ENCODE peak calls at places on chromosomes 4 and X, in four cellular contexts. C is endothelial cell of umbilical vein, Z is HCT116, M is tibial nerve. S is an unnamed sample.

GRCh38 chrX:8743126-8743732 is 11.3 kb upstream of the ANOS1 start:
- DNase-seq in M (peak; percentile 46), C (peak; percentile 26), Z (no peak), S (peak; percentile 74)

GRCh38 chr4:38382492-38382891 is 281.5 kb upstream of the KLF3 start:
- DNase-seq in C (no peak), Z (no peak), M (no peak), S (no peak)

GRCh38 chrX:104419211-104419610 is 146.8 kb upstream of the IL1RAPL2 start:
- DNase-seq in M (no peak), C (no peak), Z (no peak), S (no peak)

GRCh38 chrX:38654302-38654701 is 93.0 kb downstream of the TSPAN7 start:
- DNase-seq in M (peak; percentile 14), Z (peak; percentile 7), C (peak; percentile 43), S (peak; percentile 19)

GRCh38 chr4:83267121-83267834 is 17.3 kb downstream of the COQ2 start:
- DNase-seq in Z (no peak), M (peak; percentile 43), C (peak; percentile 36), S (no peak)

GRCh38 chr4:54100607-54101189 is 735 bp downstream of the GSX2 start:
- DNase-seq in M (no peak), Z (no peak), C (no peak), S (no peak)

GRCh38 chrX:100410083-100410590 is at the start of gene PCDH19:
- DNase-seq in Z (no peak), C (peak; percentile 54), M (peak; percentile 27), S (peak; percentile 77)

GRCh38 chrX:32877592-32877991 is 333.8 kb downstream of the DMD start:
- DNase-seq in M (no peak), C (no peak), Z (no peak), S (no peak)

GRCh38 chr4:177118596-177118995 is 191.1 kb upstream of the NEIL3 start:
- DNase-seq in C (no peak), M (peak; percentile 61), Z (no peak), S (peak; percentile 52)

GRCh38 chr4:38046735-38047487 is 86.7 kb downstream of the PTTG2 start:
- DNase-seq in C (no peak), Z (no peak), M (no peak), S (no peak)

GRCh38 chr4:83138979-83139378 is 24.4 kb upstream of the PLAC8 start:
- DNase-seq in M (no peak), C (no peak), Z (no peak), S (no peak)

GRCh38 chrX:107775000-107775733 is 420 bp downstream of the TSC22D3 start:
- DNase-seq in C (no peak), Z (no peak), M (no peak), S (no peak)
- TF ChIP-seq POLR2A in C (no peak), Z (no peak), M (no peak), S (no peak)

GRCh38 chrX:49165901-49166881 is 3.6 kb downstream of the MAGIX start:
- DNase-seq in Z (peak; percentile 85), C (peak; percentile 66), M (peak; percentile 48), S (peak; percentile 75)

GRCh38 chrX:49160908-49161307 is 1.6 kb upstream of the MAGIX start:
- DNase-seq in M (no peak), Z (no peak), C (no peak), S (peak; percentile 61)

GRCh38 chrX:49164589-49165360 is 2.2 kb downstream of the MAGIX start:
- DNase-seq in Z (no peak), C (no peak), M (no peak), S (no peak)

GRCh38 chrX:49163555-49164419 is 1.2 kb downstream of the MAGIX start:
- DNase-seq in M (peak; percentile 90), Z (peak; percentile 63), C (peak; percentile 80), S (peak; percentile 88)

DNA sequence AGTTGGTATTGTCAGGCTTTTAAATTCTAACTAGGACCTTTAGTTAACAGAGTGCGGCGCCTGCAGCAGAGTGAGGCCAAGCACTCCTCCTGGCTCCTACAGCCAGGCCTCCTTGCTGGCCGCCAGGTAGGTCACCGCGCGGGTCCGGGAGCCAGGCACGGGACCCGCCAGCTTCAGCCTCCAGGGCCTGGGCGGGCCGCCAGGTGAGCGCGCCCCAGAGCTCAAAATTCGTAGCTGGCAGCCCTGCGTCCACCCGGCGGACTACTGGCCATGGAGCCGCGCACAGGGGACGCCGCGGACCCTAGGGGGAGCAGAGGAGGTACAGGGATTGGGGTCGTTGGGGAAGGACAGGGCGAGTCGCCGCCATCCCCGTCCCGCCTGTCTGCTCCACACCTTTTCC is at the start of gene MAGIX:
- DNase-seq in Z (no peak), C (no peak), M (no peak), S (no peak)
- TF ChIP-seq CTCF in Z (no peak), C (no peak), M (no peak), S (no peak)

GRCh38 chrX:105658136-105658535 is 164.2 kb upstream of the NRK start:
- DNase-seq in C (no peak), M (no peak), Z (no peak), S (no peak)
- TF ChIP-seq POLR2A in C (no peak), M (no peak), Z (no peak), S (no peak)

DNA sequence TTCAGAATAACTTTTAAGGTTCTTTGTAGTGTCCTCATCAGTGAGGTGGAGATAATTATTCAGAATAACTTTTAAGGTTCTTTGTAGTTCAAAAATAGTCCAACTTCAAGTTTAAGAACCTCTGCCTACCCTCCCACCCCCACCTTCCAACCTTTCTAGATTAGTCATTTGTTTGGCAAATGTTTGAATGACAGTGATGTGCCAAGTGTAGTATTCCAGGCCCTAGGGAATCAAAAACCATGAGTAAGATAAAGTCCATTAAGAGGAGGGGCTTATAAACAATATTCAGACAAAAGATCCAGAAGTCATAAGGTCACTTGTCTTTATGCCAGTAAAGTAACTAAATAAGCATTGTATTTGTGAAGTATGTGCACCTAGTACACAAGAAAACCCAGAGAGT is 51.3 kb downstream of the DCUN1D4 start:
- DNase-seq in Z (no peak), M (no peak), C (peak; percentile 50), S (no peak)
- TF ChIP-seq CTCF in Z (no peak), M (no peak), C (no peak), S (no peak)

DNA sequence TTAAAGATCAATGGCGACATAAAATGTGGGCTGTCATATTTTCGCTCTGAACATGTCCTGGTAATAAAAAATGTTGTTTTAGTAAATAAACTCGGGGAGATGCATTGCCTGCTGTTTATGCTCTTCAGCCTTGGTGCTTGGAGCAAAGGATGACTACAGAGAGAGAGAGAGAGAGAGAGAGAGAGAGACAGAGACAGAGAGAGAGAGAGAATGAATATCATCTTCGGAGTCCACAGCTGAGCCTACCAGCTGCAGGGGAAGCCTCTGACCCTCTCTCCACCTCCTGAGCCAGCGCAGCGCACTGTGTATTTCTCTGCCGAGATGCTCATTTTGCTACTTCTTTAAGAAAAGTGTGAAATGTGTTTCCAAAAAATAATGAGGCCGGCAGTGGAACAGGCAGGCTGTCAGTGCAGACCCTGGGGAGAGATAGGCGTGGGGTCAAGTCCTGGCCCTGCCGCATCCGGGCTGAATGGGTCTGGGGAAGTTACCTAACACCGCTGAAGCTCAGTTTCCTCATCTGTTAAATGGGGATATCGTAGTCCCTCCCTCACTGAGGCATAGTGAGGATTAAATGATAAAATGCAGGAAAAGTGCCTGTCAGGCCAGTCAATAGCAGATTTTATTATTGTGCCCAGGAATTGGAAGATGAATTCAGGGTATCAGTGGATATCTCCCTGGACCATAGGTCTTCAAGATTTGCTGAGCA is 58.5 kb upstream of the LGI2 start:
- DNase-seq in C (no peak), Z (no peak), M (no peak), S (no peak)
- TF ChIP-seq POLR2A in C (no peak), Z (no peak), M (no peak), S (no peak)

GRCh38 chr4:92170340-92170739 is 133.4 kb upstream of the GRID2 start:
- DNase-seq in M (no peak), C (no peak), Z (no peak), S (no peak)

GRCh38 chr4:92175250-92175649 is 128.5 kb upstream of the GRID2 start:
- DNase-seq in M (no peak), C (no peak), Z (no peak), S (no peak)

GRCh38 chr4:92172203-92172602 is 131.6 kb upstream of the GRID2 start:
- DNase-seq in M (no peak), C (no peak), Z (no peak), S (no peak)
- TF ChIP-seq CTCF in M (no peak), C (no peak), Z (peak; percentile 38), S (no peak)

GRCh38 chrX:110002300-110003166 is at the start of gene TMEM164:
- DNase-seq in M (peak; percentile 67), Z (peak; percentile 56), C (peak; percentile 70), S (peak; percentile 79)
- TF ChIP-seq POLR2A in M (no peak), Z (no peak), C (peak; percentile 80), S (no peak)

DNA sequence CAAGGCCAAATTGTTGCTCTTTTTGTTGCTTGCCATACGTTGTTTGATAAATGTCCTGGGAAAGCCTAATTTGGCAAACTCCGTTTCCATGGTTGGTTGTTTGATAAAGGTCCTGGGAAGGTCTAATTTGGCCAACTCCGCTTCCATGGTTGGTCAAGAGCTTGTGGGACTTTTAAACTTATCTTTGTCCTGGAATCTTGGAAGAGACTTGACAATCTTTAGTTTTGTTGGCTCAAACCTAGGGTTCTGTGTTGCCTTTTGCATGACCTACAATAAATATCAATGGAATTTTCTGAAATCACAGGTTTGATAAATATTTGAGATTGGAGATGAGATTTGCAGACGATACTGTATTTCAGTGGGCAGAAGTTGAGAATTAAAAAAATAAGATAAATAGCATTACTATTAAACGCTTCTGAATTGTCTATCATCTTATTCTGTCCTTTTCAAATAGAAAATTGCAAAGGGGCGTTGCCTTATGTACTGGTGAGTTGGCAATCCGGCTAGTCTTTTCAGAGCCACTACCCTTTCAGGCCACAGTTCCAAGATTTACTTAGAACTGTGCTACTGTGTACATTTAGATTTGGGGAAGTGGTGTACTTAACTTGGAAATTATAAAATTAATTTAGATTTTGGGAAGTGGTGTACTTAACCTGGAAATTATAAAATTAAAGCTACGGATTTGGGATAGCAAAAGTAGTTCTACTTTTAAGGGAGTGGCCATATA is 832 bp downstream of the OSTC start:
- DNase-seq in M (no peak), C (peak; percentile 66), Z (no peak), S (no peak)
- TF ChIP-seq CTCF in M (no peak), C (no peak), Z (no peak), S (no peak)

S was measured in testis.